ENCODE peak calls at places on chromosome 6, in six cellular contexts. W, P, Z, G, J and V are unnamed samples.
A peak's percentile ranks its signal among the peaks of the same experiment; 100 is the strongest.

GRCh38 chr6:106450645-106451044 is 90.1 kb downstream of the CRYBG1 start:
- DNase-seq in J (peak; percentile 59), P (no peak), G (no peak), W (no peak), Z (no peak), V (no peak)

GRCh38 chr6:160487116-160487515 is 138.9 kb downstream of the SLC22A3 start:
- DNase-seq in J (no peak), Z (no peak), G (no peak), P (no peak), W (no peak), V (no peak)

GRCh38 chr6:54805077-54805476 is 41.5 kb upstream of the FAM83B start:
- DNase-seq in W (no peak), J (no peak), G (no peak), Z (no peak), P (no peak), V (no peak)

GRCh38 chr6:89433637-89434499 is 916 bp downstream of the ANKRD6 start:
- DNase-seq in Z (peak; percentile 76), P (no peak), J (peak; percentile 60), G (peak; percentile 29), W (peak; percentile 38), V (peak; percentile 84)

GRCh38 chr6:142883011-142883410 is 62.0 kb downstream of the HIVEP2 start:
- DNase-seq in G (no peak), J (no peak), W (no peak), Z (no peak), P (no peak), V (no peak)

GRCh38 chr6:129981598-129981997 is 36.8 kb upstream of the L3MBTL3 start:
- DNase-seq in J (no peak), G (no peak), W (no peak), P (no peak), Z (no peak), V (no peak)

GRCh38 chr6:159463440-159463839 is 229.6 kb downstream of the SOD2 start:
- DNase-seq in J (peak; percentile 52), G (no peak), Z (no peak), W (no peak), P (no peak), V (no peak)

GRCh38 chr6:8549381-8549780 is 114.0 kb upstream of the SLC35B3 start:
- DNase-seq in P (no peak), W (no peak), J (no peak), G (no peak), Z (no peak), V (no peak)

GRCh38 chr6:49980898-49981297 is 11.5 kb upstream of the DEFB113 start:
- DNase-seq in J (peak; percentile 4), G (no peak), P (no peak), Z (no peak), W (no peak), V (no peak)

GRCh38 chr6:121886223-121886830 is 450.9 kb downstream of the GJA1 start:
- DNase-seq in W (no peak), G (no peak), J (no peak), Z (no peak), P (no peak), V (no peak)

GRCh38 chr6:30687659-30688431 is 1.4 kb upstream of the PPP1R18 start:
- DNase-seq in G (no peak), J (peak; percentile 28), W (no peak), P (peak; percentile 64), Z (no peak), V (peak; percentile 82)

GRCh38 chr6:132816665-132817064 is 2.3 kb downstream of the RPS12 start:
- DNase-seq in G (no peak), Z (no peak), W (no peak), P (no peak), J (peak; percentile 13), V (no peak)

GRCh38 chr6:75368151-75368779 is 83.7 kb upstream of the TMEM30A start:
- DNase-seq in G (peak; percentile 36), W (peak; percentile 52), Z (peak; percentile 35), P (peak; percentile 42), J (peak; percentile 5), V (no peak)

GRCh38 chr6:105810105-105810921 is 275.8 kb upstream of the PRDM1 start:
- DNase-seq in G (no peak), P (peak; percentile 57), Z (no peak), W (peak; percentile 49), J (peak; percentile 98), V (no peak)

GRCh38 chr6:106631356-106631755 is 2.0 kb downstream of the QRSL1 start:
- DNase-seq in P (no peak), Z (no peak), G (no peak), J (no peak), W (peak; percentile 7), V (no peak)

GRCh38 chr6:84766118-84766683 is 1.8 kb upstream of the TBX18 start:
- DNase-seq in Z (no peak), G (no peak), P (peak; percentile 37), J (no peak), W (no peak), V (peak; percentile 44)

GRCh38 chr6:105753184-105754097 is 332.7 kb upstream of the PRDM1 start:
- DNase-seq in P (no peak), W (no peak), J (no peak), G (peak; percentile 54), Z (no peak), V (no peak)

GRCh38 chr6:65633516-65633915 is 73.5 kb downstream of the EYS start:
- DNase-seq in W (no peak), G (no peak), Z (no peak), J (peak; percentile 35), P (no peak), V (no peak)

GRCh38 chr6:112781236-112781635 is 434.1 kb downstream of the RFPL4B start:
- DNase-seq in Z (peak; percentile 18), W (no peak), G (no peak), J (no peak), P (no peak), V (no peak)

GRCh38 chr6:163417595-163417994 is 3.1 kb downstream of the QKI start:
- DNase-seq in G (no peak), Z (no peak), P (no peak), J (peak; percentile 58), W (no peak), V (no peak)

GRCh38 chr6:57094689-57095088 is 4.7 kb downstream of the ZNF451 start:
- DNase-seq in J (no peak), G (no peak), W (no peak), Z (no peak), P (no peak), V (no peak)

GRCh38 chr6:11432713-11433450 is 104.7 kb upstream of the TMEM170B start:
- DNase-seq in P (no peak), J (no peak), Z (no peak), G (no peak), W (no peak), V (no peak)

GRCh38 chr6:75206338-75207210 is 721 bp upstream of the COL12A1 start:
- DNase-seq in Z (no peak), G (no peak), P (peak; percentile 32), J (no peak), W (no peak), V (peak; percentile 64)

GRCh38 chr6:23021487-23021886 is 452.1 kb downstream of the HDGFL1 start:
- DNase-seq in Z (no peak), W (no peak), G (no peak), P (no peak), J (no peak), V (no peak)

GRCh38 chr6:23031986-23032385 is 462.6 kb downstream of the HDGFL1 start:
- DNase-seq in J (no peak), Z (no peak), P (no peak), W (no peak), G (no peak), V (no peak)

DNA sequence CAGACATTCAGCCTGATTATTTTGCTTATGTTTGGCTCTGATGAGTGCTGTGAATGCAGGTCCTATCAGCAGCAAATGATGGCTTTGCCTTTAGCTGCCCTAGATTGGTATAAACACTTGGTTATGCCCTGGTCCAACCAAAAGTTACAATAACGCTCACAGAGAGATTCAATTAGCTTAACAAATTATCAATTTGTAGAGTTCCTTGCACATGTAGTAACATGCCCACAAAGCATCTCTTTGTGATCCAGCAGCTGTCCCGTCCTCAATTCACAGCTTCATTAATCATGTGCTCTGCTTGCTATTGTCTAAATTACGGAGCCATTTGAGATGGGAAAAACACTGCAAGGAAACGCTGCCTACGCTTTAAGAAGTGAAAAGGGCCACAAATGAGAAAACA is 457.9 kb downstream of the HDGFL1 start:
- DNase-seq in Z (peak; percentile 21), G (no peak), J (no peak), W (no peak), P (no peak), V (no peak)
- TF ChIP-seq POLR2A in Z (no peak), G (no peak), J (no peak), W (no peak), P (no peak), V (no peak)

GRCh38 chr6:40585218-40585617 is 1.9 kb downstream of the LRFN2 start:
- DNase-seq in J (no peak), W (no peak), Z (no peak), G (no peak), P (no peak), V (no peak)

GRCh38 chr6:40583694-40584093 is 3.5 kb downstream of the LRFN2 start:
- DNase-seq in G (no peak), Z (no peak), J (no peak), W (no peak), P (no peak), V (no peak)

GRCh38 chr6:40585661-40586269 is 1.4 kb downstream of the LRFN2 start:
- DNase-seq in G (no peak), Z (no peak), P (no peak), J (peak; percentile 15), W (no peak), V (no peak)

GRCh38 chr6:40584741-40585140 is 2.4 kb downstream of the LRFN2 start:
- DNase-seq in J (no peak), P (no peak), W (no peak), G (no peak), Z (no peak), V (no peak)

DNA sequence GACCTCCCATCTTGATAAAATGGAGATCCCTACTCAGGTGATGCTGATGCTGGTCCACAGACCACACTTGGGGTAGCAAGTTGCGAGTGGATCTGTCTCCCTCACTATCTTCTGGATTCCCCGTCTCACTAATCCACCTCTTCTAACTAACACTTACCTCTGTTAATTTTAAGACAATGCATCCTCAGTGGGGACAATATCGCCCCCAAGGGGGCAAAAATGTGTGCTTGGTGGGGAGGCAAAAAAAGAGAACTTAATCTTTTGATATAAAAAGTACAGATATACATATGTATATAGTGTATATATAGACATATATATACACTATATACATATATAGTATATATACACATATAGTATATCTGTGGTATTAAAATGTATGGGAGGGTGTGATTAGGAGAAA is 4.3 kb downstream of the LRFN2 start:
- DNase-seq in Z (no peak), J (no peak), P (no peak), G (no peak), W (no peak), V (no peak)
- TF ChIP-seq CTCF in Z (no peak), J (peak; percentile 31), P (no peak), G (no peak), W (no peak), V (no peak)

GRCh38 chr6:146545608-146546007 is 2.0 kb downstream of the RAB32 start:
- DNase-seq in G (no peak), J (peak; percentile 64), W (no peak), Z (no peak), P (no peak), V (no peak)
- TF ChIP-seq POLR2A in G (no peak), J (no peak), W (no peak), Z (no peak), P (no peak), V (no peak)

GRCh38 chr6:13794184-13794583 is 20.2 kb downstream of the MCUR1 start:
- DNase-seq in G (no peak), P (no peak), Z (no peak), W (no peak), J (peak; percentile 90), V (no peak)

GRCh38 chr6:13787146-13787545 is 27.2 kb downstream of the MCUR1 start:
- DNase-seq in P (no peak), Z (no peak), G (no peak), W (no peak), J (no peak), V (no peak)

GRCh38 chr6:13788820-13789219 is 25.5 kb downstream of the MCUR1 start:
- DNase-seq in Z (no peak), P (no peak), J (no peak), G (no peak), W (no peak), V (no peak)
- TF ChIP-seq CTCF in Z (no peak), P (no peak), J (no peak), G (no peak), W (no peak), V (no peak)